ENCODE peak calls at places on chromosomes 2 and 18, in nine cellular contexts. One of them, this sample, is unnamed. For H3K9me3, the result is how much of the 10 kb centered on the place peaks cover.

GRCh38 chr2:137964066-137964858 is at the start of gene HNMT:
- DNase-seq in AG04450: no peak
- DNase-seq in cardiac muscle cell: peak
- DNase-seq in hepatocyte: peak
- DNase-seq in WERI-Rb-1: no peak
- DNase-seq in psoas muscle: peak
- DNase-seq in heart left ventricle: peak
- DNase-seq in pancreas: peak
- DNase-seq in stomach: peak
- DNase-seq in this sample: peak

GRCh38 chr2:60934153-60934722 is 52.9 kb downstream of the REL start:
- DNase-seq in WERI-Rb-1: no peak
- DNase-seq in cardiac muscle cell: no peak
- DNase-seq in AG04450: no peak
- DNase-seq in pancreas: no peak
- DNase-seq in heart left ventricle: no peak
- DNase-seq in psoas muscle: no peak
- DNase-seq in hepatocyte: no peak
- DNase-seq in stomach: no peak
- DNase-seq in this sample: no peak

GRCh38 chr2:219124379-219125110 is 36.1 kb downstream of the NHEJ1 start:
- DNase-seq in psoas muscle: no peak
- DNase-seq in cardiac muscle cell: no peak
- DNase-seq in WERI-Rb-1: no peak
- DNase-seq in pancreas: no peak
- DNase-seq in AG04450: no peak
- DNase-seq in hepatocyte: peak
- DNase-seq in stomach: no peak
- DNase-seq in heart left ventricle: no peak
- DNase-seq in this sample: no peak

GRCh38 chr2:165462433-165462832 is 7.1 kb upstream of the CSRNP3 start:
- DNase-seq in WERI-Rb-1: peak
- DNase-seq in psoas muscle: no peak
- DNase-seq in heart left ventricle: no peak
- DNase-seq in hepatocyte: no peak
- DNase-seq in pancreas: no peak
- DNase-seq in AG04450: no peak
- DNase-seq in stomach: no peak
- DNase-seq in cardiac muscle cell: no peak
- DNase-seq in this sample: no peak

GRCh38 chr18:45416168-45416567 is 199.1 kb upstream of the SLC14A2 start:
- DNase-seq in psoas muscle: no peak
- DNase-seq in cardiac muscle cell: no peak
- DNase-seq in heart left ventricle: no peak
- DNase-seq in stomach: no peak
- DNase-seq in pancreas: no peak
- DNase-seq in hepatocyte: peak
- DNase-seq in WERI-Rb-1: no peak
- DNase-seq in AG04450: no peak
- DNase-seq in this sample: no peak

GRCh38 chr2:237978058-237978712 is 11.4 kb downstream of the UBE2F start:
- DNase-seq in cardiac muscle cell: no peak
- DNase-seq in pancreas: no peak
- DNase-seq in WERI-Rb-1: no peak
- DNase-seq in psoas muscle: no peak
- DNase-seq in stomach: peak
- DNase-seq in heart left ventricle: peak
- DNase-seq in AG04450: no peak
- DNase-seq in hepatocyte: no peak
- DNase-seq in this sample: no peak

GRCh38 chr2:216478151-216478550 is 20.5 kb upstream of the RPL37A start:
- DNase-seq in hepatocyte: no peak
- DNase-seq in psoas muscle: no peak
- DNase-seq in pancreas: no peak
- DNase-seq in heart left ventricle: no peak
- DNase-seq in WERI-Rb-1: no peak
- DNase-seq in cardiac muscle cell: no peak
- DNase-seq in AG04450: peak
- DNase-seq in stomach: no peak
- DNase-seq in this sample: peak

GRCh38 chr2:178419123-178419522 is 31.9 kb downstream of the PRKRA start:
- DNase-seq in cardiac muscle cell: no peak
- DNase-seq in hepatocyte: peak
- DNase-seq in heart left ventricle: no peak
- DNase-seq in WERI-Rb-1: no peak
- DNase-seq in stomach: no peak
- DNase-seq in AG04450: peak
- DNase-seq in psoas muscle: no peak
- DNase-seq in pancreas: no peak
- DNase-seq in this sample: no peak

GRCh38 chr2:108978709-108979111 is 10.3 kb downstream of the EDAR start:
- DNase-seq in AG04450: no peak
- DNase-seq in WERI-Rb-1: no peak
- DNase-seq in heart left ventricle: no peak
- DNase-seq in hepatocyte: no peak
- DNase-seq in stomach: no peak
- DNase-seq in pancreas: no peak
- DNase-seq in cardiac muscle cell: no peak
- DNase-seq in psoas muscle: no peak
- DNase-seq in this sample: no peak

GRCh38 chr18:50340078-50340477 is 34.8 kb upstream of the SKA1 start:
- DNase-seq in pancreas: no peak
- DNase-seq in WERI-Rb-1: peak
- DNase-seq in cardiac muscle cell: no peak
- DNase-seq in stomach: no peak
- DNase-seq in hepatocyte: no peak
- DNase-seq in psoas muscle: no peak
- DNase-seq in heart left ventricle: no peak
- DNase-seq in AG04450: no peak
- DNase-seq in this sample: no peak

GRCh38 chr2:163717993-163718680 is 17.7 kb downstream of the FIGN start:
- DNase-seq in AG04450: no peak
- DNase-seq in heart left ventricle: no peak
- DNase-seq in pancreas: no peak
- DNase-seq in psoas muscle: no peak
- DNase-seq in cardiac muscle cell: peak
- DNase-seq in hepatocyte: no peak
- DNase-seq in stomach: no peak
- DNase-seq in WERI-Rb-1: no peak
- DNase-seq in this sample: no peak

GRCh38 chr2:41934323-41935003 is 113.4 kb upstream of the PKDCC start:
- DNase-seq in hepatocyte: peak
- DNase-seq in pancreas: no peak
- DNase-seq in cardiac muscle cell: peak
- DNase-seq in psoas muscle: no peak
- DNase-seq in heart left ventricle: no peak
- DNase-seq in WERI-Rb-1: no peak
- DNase-seq in stomach: no peak
- DNase-seq in AG04450: peak
- DNase-seq in this sample: peak

GRCh38 chr2:208274748-208275147 is 8.7 kb downstream of the PIKFYVE start:
- DNase-seq in WERI-Rb-1: no peak
- DNase-seq in hepatocyte: no peak
- DNase-seq in heart left ventricle: no peak
- DNase-seq in AG04450: no peak
- DNase-seq in pancreas: no peak
- DNase-seq in cardiac muscle cell: no peak
- DNase-seq in stomach: no peak
- DNase-seq in psoas muscle: no peak
- DNase-seq in this sample: no peak
- H3K9me3 ChIP-seq in WERI-Rb-1: under half
- H3K9me3 ChIP-seq in hepatocyte: under half
- H3K9me3 ChIP-seq in heart left ventricle: under half
- H3K9me3 ChIP-seq in AG04450: under half
- H3K9me3 ChIP-seq in pancreas: under half
- H3K9me3 ChIP-seq in cardiac muscle cell: under half
- H3K9me3 ChIP-seq in stomach: under half
- H3K9me3 ChIP-seq in psoas muscle: under half
- H3K9me3 ChIP-seq in this sample: under half

DNA sequence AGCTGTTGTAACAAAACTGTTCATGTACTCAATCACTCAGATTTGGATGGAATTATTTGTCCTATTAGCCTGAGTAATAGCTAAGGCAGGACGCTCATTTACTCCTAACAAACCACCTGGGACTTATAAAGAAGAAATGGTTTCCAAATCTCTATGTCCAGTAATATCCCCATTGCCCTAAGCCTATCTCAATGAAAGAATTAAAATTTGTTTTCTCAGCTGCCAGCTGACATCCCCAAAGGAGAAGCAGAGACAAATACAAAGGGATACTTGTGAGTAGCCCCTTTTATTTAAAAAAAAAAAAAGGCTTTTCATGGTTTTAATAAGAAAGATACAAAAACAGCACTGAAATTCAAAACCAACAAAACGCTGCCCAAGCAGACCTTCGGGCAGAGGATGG is 211.4 kb upstream of the PARD3B start:
- DNase-seq in AG04450: no peak
- DNase-seq in heart left ventricle: no peak
- DNase-seq in hepatocyte: no peak
- DNase-seq in psoas muscle: no peak
- DNase-seq in cardiac muscle cell: no peak
- DNase-seq in pancreas: no peak
- DNase-seq in stomach: no peak
- DNase-seq in WERI-Rb-1: no peak
- DNase-seq in this sample: no peak
- H3K27ac ChIP-seq in AG04450: no peak
- H3K27ac ChIP-seq in heart left ventricle: no peak
- H3K27ac ChIP-seq in hepatocyte: no peak
- H3K27ac ChIP-seq in psoas muscle: no peak
- H3K27ac ChIP-seq in cardiac muscle cell: no peak
- H3K27ac ChIP-seq in pancreas: no peak
- H3K27ac ChIP-seq in stomach: no peak
- H3K27ac ChIP-seq in WERI-Rb-1: no peak
- H3K27ac ChIP-seq in this sample: no peak

GRCh38 chr2:19871836-19872235 is 29.9 kb downstream of the TTC32 start:
- DNase-seq in WERI-Rb-1: no peak
- DNase-seq in pancreas: no peak
- DNase-seq in heart left ventricle: no peak
- DNase-seq in psoas muscle: no peak
- DNase-seq in hepatocyte: no peak
- DNase-seq in cardiac muscle cell: no peak
- DNase-seq in stomach: no peak
- DNase-seq in AG04450: no peak
- DNase-seq in this sample: no peak

GRCh38 chr2:19870792-19871191 is 31.0 kb downstream of the TTC32 start:
- DNase-seq in stomach: no peak
- DNase-seq in WERI-Rb-1: no peak
- DNase-seq in psoas muscle: no peak
- DNase-seq in hepatocyte: no peak
- DNase-seq in AG04450: no peak
- DNase-seq in heart left ventricle: no peak
- DNase-seq in cardiac muscle cell: no peak
- DNase-seq in pancreas: no peak
- DNase-seq in this sample: no peak

GRCh38 chr2:19868224-19868623 is 33.6 kb downstream of the TTC32 start:
- DNase-seq in stomach: no peak
- DNase-seq in cardiac muscle cell: no peak
- DNase-seq in pancreas: no peak
- DNase-seq in psoas muscle: no peak
- DNase-seq in hepatocyte: no peak
- DNase-seq in WERI-Rb-1: no peak
- DNase-seq in heart left ventricle: no peak
- DNase-seq in AG04450: no peak
- DNase-seq in this sample: no peak

GRCh38 chr2:19866741-19867140 is 35.0 kb downstream of the TTC32 start:
- DNase-seq in heart left ventricle: no peak
- DNase-seq in AG04450: no peak
- DNase-seq in psoas muscle: no peak
- DNase-seq in hepatocyte: no peak
- DNase-seq in stomach: no peak
- DNase-seq in cardiac muscle cell: no peak
- DNase-seq in WERI-Rb-1: no peak
- DNase-seq in pancreas: no peak
- DNase-seq in this sample: no peak

GRCh38 chr2:19868705-19869550 is 32.9 kb downstream of the TTC32 start:
- DNase-seq in WERI-Rb-1: no peak
- DNase-seq in stomach: peak
- DNase-seq in pancreas: peak
- DNase-seq in hepatocyte: peak
- DNase-seq in psoas muscle: peak
- DNase-seq in heart left ventricle: peak
- DNase-seq in AG04450: no peak
- DNase-seq in cardiac muscle cell: peak
- DNase-seq in this sample: no peak
- H3K4me3 ChIP-seq in WERI-Rb-1: no peak
- H3K4me3 ChIP-seq in stomach: peak
- H3K4me3 ChIP-seq in pancreas: peak
- H3K4me3 ChIP-seq in hepatocyte: peak
- H3K4me3 ChIP-seq in psoas muscle: peak
- H3K4me3 ChIP-seq in heart left ventricle: peak
- H3K4me3 ChIP-seq in AG04450: peak
- H3K4me3 ChIP-seq in cardiac muscle cell: peak
- H3K4me3 ChIP-seq in this sample: peak

DNA sequence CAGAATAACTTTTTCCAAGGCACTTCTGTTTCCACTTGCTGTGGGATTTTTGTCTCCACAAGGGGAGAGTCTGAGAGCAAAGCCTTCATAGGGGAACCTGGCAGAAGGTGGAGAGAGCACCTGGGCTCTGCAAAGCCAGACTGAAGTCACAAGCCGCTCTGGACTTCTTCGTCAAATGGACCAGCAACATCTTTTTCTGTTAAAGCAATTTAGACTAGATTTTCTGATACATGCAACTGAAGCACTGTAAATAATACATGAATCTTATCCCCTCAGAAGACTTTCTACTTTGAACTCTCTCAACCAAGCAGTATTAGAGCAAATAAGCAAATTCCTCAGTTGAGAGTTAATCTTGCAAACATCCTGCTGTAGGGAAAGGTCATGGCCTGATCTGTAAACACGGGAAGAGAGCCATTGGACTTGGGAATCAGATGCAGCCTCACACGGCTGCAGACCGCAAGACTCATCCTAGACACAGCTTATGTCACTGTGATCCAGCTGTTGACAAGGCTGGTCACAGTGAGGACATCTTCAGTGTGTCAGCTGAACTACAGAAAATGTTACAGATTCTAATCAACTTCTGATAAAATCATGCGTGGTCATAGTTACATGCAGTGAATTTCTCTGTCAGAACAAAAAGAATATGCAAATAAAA is 3.2 kb downstream of the SH3YL1 start:
- DNase-seq in heart left ventricle: no peak
- DNase-seq in WERI-Rb-1: no peak
- DNase-seq in pancreas: no peak
- DNase-seq in stomach: no peak
- DNase-seq in cardiac muscle cell: no peak
- DNase-seq in psoas muscle: no peak
- DNase-seq in hepatocyte: peak
- DNase-seq in AG04450: peak
- DNase-seq in this sample: peak
- H3K9me3 ChIP-seq in heart left ventricle: under half
- H3K9me3 ChIP-seq in WERI-Rb-1: under half
- H3K9me3 ChIP-seq in pancreas: under half
- H3K9me3 ChIP-seq in stomach: under half
- H3K9me3 ChIP-seq in cardiac muscle cell: under half
- H3K9me3 ChIP-seq in psoas muscle: under half
- H3K9me3 ChIP-seq in hepatocyte: under half
- H3K9me3 ChIP-seq in AG04450: under half
- H3K9me3 ChIP-seq in this sample: under half

GRCh38 chr2:101884423-101884822 is 107.3 kb upstream of the IL1R2 start:
- DNase-seq in hepatocyte: no peak
- DNase-seq in cardiac muscle cell: no peak
- DNase-seq in psoas muscle: no peak
- DNase-seq in heart left ventricle: no peak
- DNase-seq in AG04450: no peak
- DNase-seq in pancreas: no peak
- DNase-seq in WERI-Rb-1: no peak
- DNase-seq in stomach: no peak
- DNase-seq in this sample: no peak
- H3K27ac ChIP-seq in hepatocyte: no peak
- H3K27ac ChIP-seq in cardiac muscle cell: no peak
- H3K27ac ChIP-seq in psoas muscle: no peak
- H3K27ac ChIP-seq in heart left ventricle: no peak
- H3K27ac ChIP-seq in AG04450: no peak
- H3K27ac ChIP-seq in pancreas: no peak
- H3K27ac ChIP-seq in WERI-Rb-1: no peak
- H3K27ac ChIP-seq in stomach: no peak
- H3K27ac ChIP-seq in this sample: no peak

This sample was measured in SJSA1.